ENCODE peak calls at places on chromosomes 7 and 10, in seven cellular contexts. K is ovary, L is Peyer's patch, G is esophagus muscularis mucosa, M is thyroid gland, U is breast epithelium, X is tibial nerve. I is an unnamed sample. For H3K36me3, the result is how much of the 10 kb centered on the place peaks cover.

GRCh38 chr7:26101471-26102151 is 50.4 kb upstream of the NFE2L3 start:
- DNase-seq in U (no peak), M (no peak), L (peak), G (no peak), K (no peak), X (peak), I (no peak)

GRCh38 chr7:40530292-40530691 is 395.5 kb downstream of the SUGCT start:
- DNase-seq in M (no peak), X (no peak), K (no peak), L (no peak), U (no peak), G (no peak), I (no peak)

GRCh38 chr10:28897617-28898464 is 220.5 kb downstream of the BAMBI start:
- DNase-seq in U (no peak), L (no peak), X (no peak), G (peak), M (peak), K (no peak), I (no peak)

GRCh38 chr7:124101173-124101768 is 68.4 kb upstream of the TMEM229A start:
- DNase-seq in M (no peak), U (no peak), X (no peak), K (no peak), L (no peak), G (no peak), I (no peak)

GRCh38 chr7:47091141-47091540 is 490.8 kb downstream of the TNS3 start:
- DNase-seq in L (no peak), K (no peak), U (no peak), G (no peak), M (no peak), X (no peak), I (no peak)

GRCh38 chr7:123151443-123151842 is 48.3 kb downstream of the SLC13A1 start:
- DNase-seq in X (no peak), G (no peak), K (no peak), L (no peak), U (no peak), M (no peak), I (no peak)

GRCh38 chr7:20016669-20017068 is 200.5 kb downstream of the MACC1 start:
- DNase-seq in U (no peak), M (no peak), K (no peak), L (no peak), X (no peak), G (no peak), I (no peak)

GRCh38 chr7:15130666-15131541 is 228.4 kb upstream of the DGKB start:
- DNase-seq in M (no peak), U (no peak), K (no peak), L (no peak), G (no peak), X (no peak), I (no peak)

GRCh38 chr7:43572516-43573049 is 10.3 kb upstream of the STK17A start:
- DNase-seq in G (peak), M (no peak), U (no peak), X (peak), L (peak), K (no peak), I (peak)

GRCh38 chr7:130708766-130709165 is 22.4 kb upstream of the TSGA13 start:
- DNase-seq in X (no peak), U (no peak), L (no peak), G (no peak), M (no peak), K (no peak), I (no peak)

GRCh38 chr7:23181684-23182553 is at the start of gene NUP42:
- DNase-seq in K (peak), X (peak), M (peak), U (peak), L (peak), G (peak), I (peak)

GRCh38 chr10:34001087-34001580 is 666.7 kb upstream of the NRP1 start:
- DNase-seq in K (no peak), X (no peak), U (no peak), M (no peak), G (no peak), L (no peak), I (no peak)

GRCh38 chr10:30825495-30825894 is 195.9 kb upstream of the LYZL2 start:
- DNase-seq in K (no peak), U (no peak), L (no peak), X (no peak), G (no peak), M (no peak), I (no peak)

GRCh38 chr10:30822693-30823465 is 193.3 kb upstream of the LYZL2 start:
- DNase-seq in M (peak), G (no peak), U (no peak), L (no peak), K (no peak), X (no peak), I (no peak)

GRCh38 chr10:30825022-30825421 is 195.5 kb upstream of the LYZL2 start:
- DNase-seq in X (no peak), M (no peak), L (no peak), G (no peak), K (no peak), U (no peak), I (no peak)

GRCh38 chr10:30821994-30822692 is 192.6 kb upstream of the LYZL2 start:
- DNase-seq in L (no peak), U (no peak), X (no peak), M (peak), K (no peak), G (no peak), I (no peak)

DNA sequence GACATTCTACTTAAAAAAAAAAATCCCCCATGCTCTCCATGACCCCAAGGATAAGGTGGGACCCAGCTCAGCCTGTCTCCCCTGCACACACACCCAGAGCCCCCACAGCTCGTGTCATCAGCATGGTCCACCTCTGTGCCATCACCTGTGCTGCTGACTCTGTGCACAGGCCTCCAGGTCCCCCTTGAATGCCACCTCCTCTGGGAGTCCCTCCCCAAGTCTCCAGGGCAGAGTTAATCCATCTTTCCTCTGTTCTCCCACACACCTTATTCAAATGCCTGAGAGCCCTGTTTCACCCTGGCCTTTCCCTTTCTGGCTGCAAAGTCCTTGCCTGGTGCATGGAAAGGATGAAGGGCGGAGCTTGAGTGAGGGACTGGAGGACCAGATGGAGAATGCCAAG is 194.1 kb upstream of the LYZL2 start:
- DNase-seq in L (no peak), M (no peak), U (no peak), K (no peak), G (no peak), X (no peak), I (no peak)
- H3K36me3 ChIP-seq in L (under half), M (under half), U (under half), K (under half), G (under half), X (under half), I (under half)

GRCh38 chr7:30284298-30285066 is at the start of gene ZNRF2:
- DNase-seq in L (peak), G (peak), K (peak), X (peak), M (peak), U (peak), I (peak)
- TF ChIP-seq POLR2A in L (peak), G (peak), K (peak), X (peak), M (peak), U (peak), I (peak)

GRCh38 chr7:93632371-93632770 is 57.8 kb upstream of the CALCR start:
- DNase-seq in X (no peak), L (no peak), K (no peak), M (no peak), G (no peak), U (no peak), I (no peak)

GRCh38 chr7:93636276-93636675 is 61.8 kb upstream of the CALCR start:
- DNase-seq in G (no peak), U (no peak), L (no peak), X (no peak), K (no peak), M (no peak), I (no peak)
- H3K36me3 ChIP-seq in G (under half), U (under half), L (under half), X (under half), K (under half), M (under half), I (under half)

DNA sequence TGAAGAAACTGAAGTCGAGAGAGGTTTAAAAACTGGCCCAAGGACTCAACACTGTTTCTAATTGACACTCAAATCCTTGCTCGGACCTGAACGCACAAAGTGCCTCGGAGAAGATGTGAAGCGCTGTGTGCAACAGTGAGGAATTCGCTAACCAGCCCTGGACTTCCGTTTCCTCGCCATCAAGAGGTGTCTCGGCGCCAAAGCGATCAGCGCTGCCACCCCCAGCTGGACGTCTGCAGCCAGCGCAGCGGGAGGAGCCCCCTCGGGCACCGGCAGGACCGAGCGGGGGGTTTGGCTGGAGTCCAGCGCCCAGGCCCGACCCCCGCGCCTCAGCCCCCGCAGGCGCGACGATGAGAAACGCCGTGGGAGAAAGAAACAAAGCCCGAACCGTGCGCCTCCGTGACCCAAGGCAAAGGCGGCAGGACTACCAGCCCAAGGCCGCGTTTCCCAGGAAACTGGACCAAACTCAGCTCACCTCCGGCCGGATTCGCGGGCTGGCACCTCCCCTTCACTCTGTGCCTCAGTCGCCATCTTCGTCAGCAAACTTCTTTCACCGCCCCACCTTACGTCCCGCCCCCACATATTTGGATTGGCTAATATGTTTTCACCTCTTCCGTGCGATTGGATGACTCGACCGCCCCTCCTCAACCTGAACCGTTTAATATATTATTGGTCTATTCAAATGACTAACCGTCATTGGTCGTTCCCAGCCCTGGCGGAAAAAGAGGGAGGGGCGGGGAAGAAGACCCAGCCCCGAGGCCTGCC is at the start of gene ARHGAP19:
- DNase-seq in G (peak), M (peak), U (peak), X (peak), L (peak), K (peak), I (peak)
- TF ChIP-seq POLR2A in G (no peak), M (no peak), U (peak), X (peak), L (peak), K (peak), I (peak)

GRCh38 chr7:94397721-94398120 is 3.0 kb downstream of the COL1A2 start:
- DNase-seq in L (no peak), K (no peak), X (no peak), M (no peak), U (no peak), G (no peak), I (no peak)
- H3K36me3 ChIP-seq in L (under half), K (under half), X (under half), M (under half), U (under half), G (under half), I (under half)

GRCh38 chr10:101060951-101061813 is 607 bp upstream of the KAZALD1 start:
- DNase-seq in M (peak), G (no peak), X (peak), L (peak), K (peak), U (peak), I (peak)
- TF ChIP-seq POLR2A in M (no peak), G (no peak), X (no peak), L (peak), K (no peak), U (no peak), I (no peak)

GRCh38 chr10:112991888-112992491 is 41.9 kb downstream of the TCF7L2 start:
- DNase-seq in L (no peak), G (no peak), M (no peak), U (peak), K (no peak), X (no peak), I (peak)
- H3K36me3 ChIP-seq in L (under half), G (under half), M (under half), U (under half), K (under half), X (under half), I (under half)

I was measured in upper lobe of left lung.